ENCODE peak calls at places on chromosome 21, in nine cellular contexts. A is COR-L47; X is D341Med; Q is stimulated activated CD4-positive, alpha-beta T cell treated with anti-CD3 and anti-CD28 coated beads, Interleukin-4, amount 100 ng/mL, for 1 hour; O is NCI-H2107; P is fibroblast of mammary gland; E is mesothelial cell of epicardium; W is astrocyte; D is LoVo. B is an unnamed sample.

GRCh38 chr21:39186676-39187075 is 3.4 kb upstream of the PSMG1 start:
- DNase-seq in A (no peak), X (no peak), Q (no peak), O (no peak), P (no peak), E (no peak), W (no peak), D (no peak), B (peak)

GRCh38 chr21:36584980-36585940 is 105.3 kb upstream of the CLDN14 start:
- DNase-seq in A (no peak), X (no peak), Q (no peak), O (no peak), P (no peak), E (no peak), W (no peak), D (no peak), B (no peak)

GRCh38 chr21:28393279-28393678 is 599.4 kb downstream of the LTN1 start:
- DNase-seq in A (peak), X (peak), Q (no peak), O (peak), P (no peak), E (peak), W (peak), D (peak), B (no peak)

GRCh38 chr21:44920694-44921604 is at the start of gene ITGB2:
- DNase-seq in A (no peak), X (no peak), Q (peak), O (no peak), P (no peak), E (no peak), W (no peak), D (no peak), B (no peak)

GRCh38 chr21:32386195-32386870 is 6.5 kb downstream of the URB1 start:
- DNase-seq in A (no peak), X (no peak), Q (no peak), O (no peak), P (no peak), E (no peak), W (no peak), D (no peak), B (peak)

GRCh38 chr21:44609193-44609592 is 2.7 kb upstream of the KRTAP10-8 start:
- DNase-seq in A (no peak), X (no peak), Q (no peak), O (no peak), P (no peak), E (no peak), W (no peak), D (no peak), B (no peak)

GRCh38 chr21:38474124-38474523 is 24.2 kb downstream of the ERG start:
- DNase-seq in A (no peak), X (no peak), Q (no peak), O (no peak), P (no peak), E (no peak), W (no peak), D (no peak), B (peak)

GRCh38 chr21:25329227-25329626 is 278.1 kb downstream of the MRPL39 start:
- DNase-seq in A (no peak), X (no peak), Q (no peak), O (no peak), P (peak), E (no peak), W (peak), D (no peak), B (peak)

GRCh38 chr21:36589352-36589971 is 109.5 kb upstream of the SIM2 start:
- DNase-seq in A (peak), X (peak), Q (no peak), O (no peak), P (peak), E (no peak), W (no peak), D (no peak), B (peak)

GRCh38 chr21:25967566-25968438 is 202.8 kb downstream of the APP start:
- DNase-seq in A (no peak), X (no peak), Q (no peak), O (no peak), P (no peak), E (no peak), W (peak), D (no peak), B (peak)

B was measured in EH.